ENCODE peak calls at places on chromosomes 12 and 14, in eight cellular contexts. H is type B pancreatic cell, L is fibroblast of the conjunctiva, Z is midbrain, M is GM23248, A is neural crest cell, G is WTC11, D is T-helper 2 cell. F is an unnamed sample.

GRCh38 chr12:168763-169525 is 45.0 kb downstream of the SLC6A12 start:
- DNase-seq in H (no peak), D (no peak), A (no peak), Z (no peak), G (no peak), L (no peak), M (peak; percentile 14), F (no peak)

GRCh38 chr12:124625867-124626675 is 58.7 kb upstream of the NCOR2 start:
- DNase-seq in A (peak; percentile 59), G (no peak), M (peak; percentile 94), L (peak; percentile 82), D (no peak), Z (no peak), H (no peak), F (peak; percentile 39)

GRCh38 chr12:68609955-68610434 is 704 bp upstream of the RAP1B start:
- DNase-seq in L (no peak), G (no peak), D (no peak), M (peak; percentile 63), H (no peak), A (no peak), Z (no peak), F (no peak)

GRCh38 chr14:69135133-69135532 is 17.8 kb downstream of the DCAF5 start:
- DNase-seq in A (no peak), G (no peak), D (no peak), Z (no peak), L (no peak), M (no peak), H (no peak), F (no peak)

GRCh38 chr14:50173891-50174290 is 57.5 kb downstream of the SOS2 start:
- DNase-seq in Z (no peak), L (no peak), A (no peak), H (no peak), D (no peak), M (peak; percentile 25), G (no peak), F (no peak)

GRCh38 chr12:58117667-58118066 is 176.3 kb downstream of the ATP23 start:
- DNase-seq in D (no peak), H (no peak), A (no peak), Z (no peak), L (no peak), M (no peak), G (no peak), F (no peak)

GRCh38 chr12:53253298-53253697 is 14.8 kb upstream of the ESPL1 start:
- DNase-seq in A (no peak), D (no peak), H (no peak), M (no peak), G (no peak), Z (no peak), L (no peak), F (no peak)

GRCh38 chr12:79886917-79887519 is 47.9 kb downstream of the PPP1R12A start:
- DNase-seq in A (no peak), M (peak; percentile 71), D (peak; percentile 15), Z (peak; percentile 14), G (no peak), H (no peak), L (peak; percentile 44), F (no peak)

GRCh38 chr14:57575482-57575881 is 81.8 kb upstream of the CCDC198 start:
- DNase-seq in L (no peak), H (no peak), M (no peak), Z (no peak), A (no peak), D (no peak), G (no peak), F (no peak)

GRCh38 chr14:75390183-75390582 is 37.6 kb upstream of the JDP2 start:
- DNase-seq in D (no peak), Z (no peak), M (no peak), L (no peak), H (no peak), G (no peak), A (no peak), F (no peak)

GRCh38 chr12:46556820-46557524 is 184.4 kb upstream of the SLC38A2 start:
- DNase-seq in G (no peak), Z (no peak), H (no peak), M (peak; percentile 97), D (no peak), L (peak; percentile 70), A (no peak), F (no peak)

GRCh38 chr14:88604213-88604612 is 41.4 kb downstream of the ZC3H14 start:
- DNase-seq in G (no peak), M (no peak), D (no peak), Z (no peak), H (no peak), A (no peak), L (no peak), F (no peak)

GRCh38 chr12:126944684-126945083 is 1322.3 kb upstream of the TMEM132C start:
- DNase-seq in A (no peak), D (no peak), H (no peak), G (no peak), L (no peak), M (peak; percentile 20), Z (no peak), F (no peak)

GRCh38 chr12:113990548-113991223 is 24.6 kb upstream of the RBM19 start:
- DNase-seq in G (no peak), D (no peak), Z (no peak), H (no peak), M (no peak), L (no peak), A (no peak), F (no peak)

GRCh38 chr12:26723379-26724308 is 109.3 kb downstream of the ITPR2 start:
- DNase-seq in M (peak; percentile 61), L (no peak), G (no peak), A (no peak), D (no peak), Z (no peak), H (no peak), F (no peak)

GRCh38 chr14:35402323-35403084 is 2.0 kb downstream of the NFKBIA start:
- DNase-seq in D (peak; percentile 47), M (peak; percentile 50), L (no peak), G (no peak), Z (no peak), A (no peak), H (no peak), F (no peak)

F was measured in glutamatergic neuron.